ENCODE peak calls at places on chromosome 11, in five cellular contexts. L is H1, A is HCT116, Z is K562, V is HepG2. E is an unnamed sample.

GRCh38 chr11:78763664-78764063 is 189.0 kb upstream of the NARS2 start:
- DNase-seq in Z (no peak), A (no peak), V (no peak), L (no peak), E (no peak)

GRCh38 chr11:123054301-123055065 is 7.5 kb downstream of the HSPA8 start:
- DNase-seq in A (peak), L (no peak), Z (peak), V (peak), E (no peak)

GRCh38 chr11:30522825-30523224 is 63.3 kb downstream of the MPPED2 start:
- DNase-seq in A (no peak), Z (no peak), L (no peak), V (no peak), E (no peak)

GRCh38 chr11:2562181-2562581 is 117.4 kb downstream of the KCNQ1 start:
- DNase-seq in A (no peak), L (no peak), Z (no peak), V (peak), E (no peak)

GRCh38 chr11:8732276-8732675 is 49.7 kb downstream of the RPL27A start:
- DNase-seq in Z (no peak), A (no peak), V (no peak), L (no peak), E (no peak)

GRCh38 chr11:64876835-64877341 is 1.5 kb downstream of the EHD1 start:
- DNase-seq in L (no peak), A (no peak), Z (no peak), V (peak), E (no peak)

GRCh38 chr11:17259519-17259918 is 17.0 kb upstream of the NUCB2 start:
- DNase-seq in A (no peak), V (no peak), L (no peak), Z (no peak), E (no peak)

GRCh38 chr11:44223261-44223660 is 86.7 kb downstream of the ALX4 start:
- DNase-seq in L (no peak), Z (no peak), A (no peak), V (no peak), E (no peak)

GRCh38 chr11:133710241-133710640 is 135.1 kb downstream of the SPATA19 start:
- DNase-seq in V (no peak), A (no peak), Z (no peak), L (peak), E (no peak)

GRCh38 chr11:44622190-44622650 is 56.8 kb downstream of the CD82 start:
- DNase-seq in Z (no peak), V (no peak), A (no peak), L (peak), E (no peak)

GRCh38 chr11:62854825-62855570 is 15.6 kb upstream of the WDR74 start:
- DNase-seq in Z (peak), A (no peak), L (no peak), V (no peak), E (no peak)

GRCh38 chr11:13473013-13473722 is 10.1 kb upstream of the BTBD10 start:
- DNase-seq in A (no peak), Z (no peak), V (no peak), L (no peak), E (no peak)

GRCh38 chr11:106959800-106960199 is 58.5 kb downstream of the GUCY1A2 start:
- DNase-seq in Z (no peak), A (no peak), L (no peak), V (no peak), E (no peak)

GRCh38 chr11:1938343-1939005 is 8.7 kb upstream of the MRPL23 start:
- DNase-seq in V (no peak), L (peak), Z (no peak), A (no peak), E (no peak)

GRCh38 chr11:84295815-84296214 is 1009.6 kb upstream of the CCDC90B start:
- DNase-seq in Z (no peak), L (no peak), A (no peak), V (no peak), E (no peak)

DNA sequence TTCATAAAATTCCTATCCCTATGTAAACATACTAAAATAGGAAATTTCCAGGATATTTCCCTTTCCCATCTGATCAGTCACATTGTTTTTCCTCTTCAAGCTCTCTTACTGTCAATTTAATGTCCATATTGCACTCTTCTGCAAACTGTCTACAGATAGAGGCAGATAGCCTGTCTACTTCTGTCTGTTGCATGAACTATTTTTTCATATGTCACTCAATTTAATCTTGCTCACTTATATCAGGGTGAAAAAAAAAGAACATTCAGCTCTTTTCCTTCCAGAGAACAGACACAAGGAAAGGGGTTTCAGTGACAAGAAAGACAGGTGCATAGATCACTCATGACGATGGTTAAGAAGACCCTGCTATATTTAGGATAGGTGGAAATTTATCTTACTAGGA is 1013.9 kb upstream of the CCDC90B start:
- DNase-seq in V (no peak), L (no peak), Z (no peak), A (no peak), E (no peak)
- TF ChIP-seq POLR2AphosphoS5 in V (no peak), L (no peak), Z (no peak), A (no peak), E (no peak)

GRCh38 chr11:45644981-45645889 is 20.2 kb downstream of the CHST1 start:
- DNase-seq in Z (no peak), L (peak), V (no peak), A (no peak), E (no peak)
- TF ChIP-seq SIN3A in Z (no peak), L (no peak), V (no peak), A (no peak), E (no peak)

GRCh38 chr11:100684101-100685065 is 2.7 kb upstream of the ARHGAP42 start:
- DNase-seq in V (peak), L (no peak), Z (no peak), A (peak), E (peak)

GRCh38 chr11:100682247-100682969 is 4.7 kb upstream of the ARHGAP42 start:
- DNase-seq in Z (no peak), A (peak), L (no peak), V (no peak), E (no peak)

GRCh38 chr11:100681064-100681502 is 6.0 kb upstream of the ARHGAP42 start:
- DNase-seq in A (peak), Z (peak), V (peak), L (no peak), E (no peak)

GRCh38 chr11:100680070-100680469 is 7.0 kb upstream of the ARHGAP42 start:
- DNase-seq in V (no peak), L (no peak), Z (no peak), A (no peak), E (no peak)

GRCh38 chr11:100683107-100683506 is 4.0 kb upstream of the ARHGAP42 start:
- DNase-seq in A (no peak), L (no peak), Z (no peak), V (peak), E (no peak)
- H3K4me3 ChIP-seq in A (no peak), L (no peak), Z (no peak), V (no peak), E (no peak)

DNA sequence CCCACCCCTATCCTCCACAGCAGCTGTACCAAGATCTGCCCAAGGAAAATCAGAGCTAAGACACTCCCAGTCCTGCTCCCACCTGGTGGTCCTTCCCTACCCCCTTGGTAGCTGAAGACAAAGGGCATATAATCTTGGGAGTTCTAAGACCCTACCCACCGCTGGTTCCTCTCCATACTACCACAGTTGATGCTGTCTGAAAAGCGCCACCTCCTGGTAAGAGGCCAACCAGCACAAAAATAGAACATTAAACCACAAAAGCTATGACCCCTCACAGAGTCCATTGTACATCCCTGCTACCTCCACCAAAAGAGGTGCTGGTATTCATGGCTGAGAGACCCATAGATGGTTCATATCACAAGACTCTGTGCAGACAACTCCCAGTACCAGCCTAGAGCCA is 161.5 kb upstream of the ARHGAP42 start:
- DNase-seq in A (peak), L (peak), V (no peak), Z (peak), E (no peak)
- TF ChIP-seq POLR2AphosphoS5 in A (no peak), L (no peak), V (no peak), Z (no peak), E (no peak)

DNA sequence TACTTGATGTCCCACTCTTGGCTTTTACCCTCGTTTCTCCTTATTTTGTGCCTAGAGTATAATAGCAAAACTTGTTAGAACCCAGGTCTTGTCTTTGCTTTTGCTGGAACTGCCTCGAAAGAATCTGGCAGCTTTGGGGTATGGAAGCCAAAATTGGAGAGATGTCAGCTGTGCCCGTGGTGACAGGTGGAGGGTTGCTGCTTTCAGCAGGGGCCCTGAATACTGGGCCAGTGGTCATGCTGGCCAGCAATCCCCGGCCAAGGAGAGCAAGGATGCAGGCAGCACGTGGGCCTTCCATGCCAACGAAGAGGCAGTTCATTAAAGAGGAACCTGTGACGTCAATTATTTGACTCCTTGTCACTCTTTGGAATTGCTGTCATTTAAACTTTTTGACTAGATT is 181.1 kb downstream of the HIPK3 start:
- DNase-seq in L (no peak), V (no peak), Z (no peak), A (no peak), E (no peak)
- TF ChIP-seq SIN3A in L (no peak), V (no peak), Z (no peak), A (no peak), E (no peak)

E was measured in Panc1.